ENCODE peak calls at places on chromosomes 6 and 20, in nine cellular contexts. One of them, this sample, is unnamed.

GRCh38 chr6:165110871-165111270 is 198.5 kb downstream of the C6orf118 start:
- DNase-seq in stimulated activated CD8-positive, alpha-beta memory T cell treated with anti-CD3 and anti-CD28 coated beads, Interleukin-12 subunit alpha, Interleukin-12 subunit beta, amount 100 ng/mL, for 1 hour: no peak
- DNase-seq in GM12865: no peak
- DNase-seq in HT1080: peak
- DNase-seq in ACHN: no peak
- DNase-seq in cardiac fibroblast: peak
- DNase-seq in NCI-H82: no peak
- DNase-seq in pancreas: no peak
- DNase-seq in cardiac muscle cell: no peak
- DNase-seq in this sample: no peak

GRCh38 chr6:100335999-100336398 is 128.7 kb downstream of the SIM1 start:
- DNase-seq in GM12865: no peak
- DNase-seq in ACHN: no peak
- DNase-seq in HT1080: no peak
- DNase-seq in cardiac muscle cell: no peak
- DNase-seq in cardiac fibroblast: no peak
- DNase-seq in pancreas: no peak
- DNase-seq in stimulated activated CD8-positive, alpha-beta memory T cell treated with anti-CD3 and anti-CD28 coated beads, Interleukin-12 subunit alpha, Interleukin-12 subunit beta, amount 100 ng/mL, for 1 hour: no peak
- DNase-seq in NCI-H82: no peak
- DNase-seq in this sample: no peak

GRCh38 chr20:38126146-38126912 is 38.7 kb downstream of the TGM2 start:
- DNase-seq in HT1080: no peak
- DNase-seq in stimulated activated CD8-positive, alpha-beta memory T cell treated with anti-CD3 and anti-CD28 coated beads, Interleukin-12 subunit alpha, Interleukin-12 subunit beta, amount 100 ng/mL, for 1 hour: no peak
- DNase-seq in NCI-H82: no peak
- DNase-seq in cardiac muscle cell: no peak
- DNase-seq in pancreas: no peak
- DNase-seq in ACHN: peak
- DNase-seq in GM12865: no peak
- DNase-seq in cardiac fibroblast: peak
- DNase-seq in this sample: no peak

GRCh38 chr6:157596461-157596860 is 215.5 kb downstream of the ZDHHC14 start:
- DNase-seq in ACHN: no peak
- DNase-seq in cardiac fibroblast: no peak
- DNase-seq in cardiac muscle cell: no peak
- DNase-seq in HT1080: no peak
- DNase-seq in stimulated activated CD8-positive, alpha-beta memory T cell treated with anti-CD3 and anti-CD28 coated beads, Interleukin-12 subunit alpha, Interleukin-12 subunit beta, amount 100 ng/mL, for 1 hour: no peak
- DNase-seq in GM12865: no peak
- DNase-seq in NCI-H82: no peak
- DNase-seq in pancreas: no peak
- DNase-seq in this sample: no peak

GRCh38 chr20:63580796-63581461 is 6.9 kb upstream of the HELZ2 start:
- DNase-seq in stimulated activated CD8-positive, alpha-beta memory T cell treated with anti-CD3 and anti-CD28 coated beads, Interleukin-12 subunit alpha, Interleukin-12 subunit beta, amount 100 ng/mL, for 1 hour: peak
- DNase-seq in cardiac fibroblast: peak
- DNase-seq in GM12865: peak
- DNase-seq in pancreas: no peak
- DNase-seq in NCI-H82: peak
- DNase-seq in cardiac muscle cell: peak
- DNase-seq in ACHN: peak
- DNase-seq in HT1080: peak
- DNase-seq in this sample: peak

GRCh38 chr6:54873589-54873988 is 27.0 kb downstream of the FAM83B start:
- DNase-seq in stimulated activated CD8-positive, alpha-beta memory T cell treated with anti-CD3 and anti-CD28 coated beads, Interleukin-12 subunit alpha, Interleukin-12 subunit beta, amount 100 ng/mL, for 1 hour: no peak
- DNase-seq in NCI-H82: no peak
- DNase-seq in GM12865: no peak
- DNase-seq in cardiac muscle cell: no peak
- DNase-seq in ACHN: no peak
- DNase-seq in pancreas: no peak
- DNase-seq in HT1080: no peak
- DNase-seq in cardiac fibroblast: no peak
- DNase-seq in this sample: no peak

GRCh38 chr6:129748901-129749748 is 39.1 kb upstream of the ARHGAP18 start:
- DNase-seq in ACHN: no peak
- DNase-seq in cardiac fibroblast: peak
- DNase-seq in HT1080: peak
- DNase-seq in pancreas: no peak
- DNase-seq in stimulated activated CD8-positive, alpha-beta memory T cell treated with anti-CD3 and anti-CD28 coated beads, Interleukin-12 subunit alpha, Interleukin-12 subunit beta, amount 100 ng/mL, for 1 hour: no peak
- DNase-seq in cardiac muscle cell: no peak
- DNase-seq in GM12865: peak
- DNase-seq in NCI-H82: no peak
- DNase-seq in this sample: peak

GRCh38 chr6:157709514-157709913 is 113.5 kb upstream of the SNX9 start:
- DNase-seq in stimulated activated CD8-positive, alpha-beta memory T cell treated with anti-CD3 and anti-CD28 coated beads, Interleukin-12 subunit alpha, Interleukin-12 subunit beta, amount 100 ng/mL, for 1 hour: no peak
- DNase-seq in cardiac muscle cell: no peak
- DNase-seq in NCI-H82: no peak
- DNase-seq in GM12865: no peak
- DNase-seq in cardiac fibroblast: no peak
- DNase-seq in HT1080: no peak
- DNase-seq in pancreas: no peak
- DNase-seq in ACHN: no peak
- DNase-seq in this sample: no peak

GRCh38 chr6:44932651-44933091 is 395.5 kb upstream of the RUNX2 start:
- DNase-seq in pancreas: no peak
- DNase-seq in NCI-H82: no peak
- DNase-seq in HT1080: no peak
- DNase-seq in GM12865: no peak
- DNase-seq in stimulated activated CD8-positive, alpha-beta memory T cell treated with anti-CD3 and anti-CD28 coated beads, Interleukin-12 subunit alpha, Interleukin-12 subunit beta, amount 100 ng/mL, for 1 hour: no peak
- DNase-seq in cardiac muscle cell: no peak
- DNase-seq in cardiac fibroblast: no peak
- DNase-seq in ACHN: no peak
- DNase-seq in this sample: no peak

GRCh38 chr6:135860361-135860760 is 8.9 kb downstream of the PDE7B start:
- DNase-seq in pancreas: no peak
- DNase-seq in stimulated activated CD8-positive, alpha-beta memory T cell treated with anti-CD3 and anti-CD28 coated beads, Interleukin-12 subunit alpha, Interleukin-12 subunit beta, amount 100 ng/mL, for 1 hour: no peak
- DNase-seq in cardiac fibroblast: no peak
- DNase-seq in GM12865: no peak
- DNase-seq in ACHN: no peak
- DNase-seq in HT1080: no peak
- DNase-seq in NCI-H82: no peak
- DNase-seq in cardiac muscle cell: no peak
- DNase-seq in this sample: no peak

GRCh38 chr6:117265425-117266266 is at the start of gene VGLL2:
- DNase-seq in GM12865: no peak
- DNase-seq in NCI-H82: peak
- DNase-seq in cardiac fibroblast: peak
- DNase-seq in ACHN: no peak
- DNase-seq in HT1080: peak
- DNase-seq in stimulated activated CD8-positive, alpha-beta memory T cell treated with anti-CD3 and anti-CD28 coated beads, Interleukin-12 subunit alpha, Interleukin-12 subunit beta, amount 100 ng/mL, for 1 hour: no peak
- DNase-seq in cardiac muscle cell: peak
- DNase-seq in pancreas: peak
- DNase-seq in this sample: no peak

GRCh38 chr6:158230967-158231550 is 62.9 kb downstream of the GTF2H5 start:
- DNase-seq in ACHN: no peak
- DNase-seq in cardiac fibroblast: no peak
- DNase-seq in cardiac muscle cell: no peak
- DNase-seq in HT1080: no peak
- DNase-seq in GM12865: no peak
- DNase-seq in NCI-H82: no peak
- DNase-seq in pancreas: no peak
- DNase-seq in stimulated activated CD8-positive, alpha-beta memory T cell treated with anti-CD3 and anti-CD28 coated beads, Interleukin-12 subunit alpha, Interleukin-12 subunit beta, amount 100 ng/mL, for 1 hour: no peak
- DNase-seq in this sample: no peak

GRCh38 chr6:119129968-119130484 is 51.6 kb upstream of the FAM184A start:
- DNase-seq in NCI-H82: peak
- DNase-seq in cardiac fibroblast: peak
- DNase-seq in pancreas: no peak
- DNase-seq in cardiac muscle cell: no peak
- DNase-seq in stimulated activated CD8-positive, alpha-beta memory T cell treated with anti-CD3 and anti-CD28 coated beads, Interleukin-12 subunit alpha, Interleukin-12 subunit beta, amount 100 ng/mL, for 1 hour: no peak
- DNase-seq in ACHN: peak
- DNase-seq in GM12865: no peak
- DNase-seq in HT1080: peak
- DNase-seq in this sample: peak

GRCh38 chr6:31477521-31477920 is 20.4 kb upstream of the MICB start:
- DNase-seq in pancreas: no peak
- DNase-seq in HT1080: no peak
- DNase-seq in NCI-H82: no peak
- DNase-seq in cardiac fibroblast: no peak
- DNase-seq in GM12865: no peak
- DNase-seq in cardiac muscle cell: no peak
- DNase-seq in stimulated activated CD8-positive, alpha-beta memory T cell treated with anti-CD3 and anti-CD28 coated beads, Interleukin-12 subunit alpha, Interleukin-12 subunit beta, amount 100 ng/mL, for 1 hour: no peak
- DNase-seq in ACHN: no peak
- DNase-seq in this sample: no peak

GRCh38 chr6:145669627-145670034 is 65.7 kb downstream of the EPM2A start:
- DNase-seq in NCI-H82: no peak
- DNase-seq in cardiac fibroblast: peak
- DNase-seq in cardiac muscle cell: no peak
- DNase-seq in ACHN: peak
- DNase-seq in pancreas: no peak
- DNase-seq in HT1080: peak
- DNase-seq in stimulated activated CD8-positive, alpha-beta memory T cell treated with anti-CD3 and anti-CD28 coated beads, Interleukin-12 subunit alpha, Interleukin-12 subunit beta, amount 100 ng/mL, for 1 hour: no peak
- DNase-seq in GM12865: no peak
- DNase-seq in this sample: peak

GRCh38 chr6:18101873-18102272 is 20.6 kb downstream of the NHLRC1 start:
- DNase-seq in cardiac fibroblast: no peak
- DNase-seq in GM12865: no peak
- DNase-seq in pancreas: no peak
- DNase-seq in stimulated activated CD8-positive, alpha-beta memory T cell treated with anti-CD3 and anti-CD28 coated beads, Interleukin-12 subunit alpha, Interleukin-12 subunit beta, amount 100 ng/mL, for 1 hour: no peak
- DNase-seq in cardiac muscle cell: no peak
- DNase-seq in ACHN: no peak
- DNase-seq in NCI-H82: no peak
- DNase-seq in HT1080: no peak
- DNase-seq in this sample: no peak

GRCh38 chr6:35152067-35152707 is 11.0 kb upstream of the TCP11 start:
- DNase-seq in pancreas: no peak
- DNase-seq in GM12865: no peak
- DNase-seq in ACHN: no peak
- DNase-seq in HT1080: peak
- DNase-seq in cardiac fibroblast: no peak
- DNase-seq in cardiac muscle cell: no peak
- DNase-seq in stimulated activated CD8-positive, alpha-beta memory T cell treated with anti-CD3 and anti-CD28 coated beads, Interleukin-12 subunit alpha, Interleukin-12 subunit beta, amount 100 ng/mL, for 1 hour: no peak
- DNase-seq in NCI-H82: no peak
- DNase-seq in this sample: no peak

This sample was measured in RKO.